ENCODE peak calls at places on chromosome 1, in nine cellular contexts. One of them, this sample, is unnamed.

GRCh38 chr1:20641986-20642385 is 8.7 kb downstream of the PINK1 start:
- DNase-seq in small intestine: no peak
- DNase-seq in activated CD4-positive, alpha-beta T cell treated with anti-CD3 and anti-CD28 coated beads for 24 hours: no peak
- DNase-seq in heart left ventricle: no peak
- DNase-seq in left colon: no peak
- DNase-seq in left lung: no peak
- DNase-seq in epithelial cell of esophagus: no peak
- DNase-seq in fibroblast of the conjunctiva: no peak
- DNase-seq in KBM-7: no peak
- DNase-seq in this sample: no peak

GRCh38 chr1:185155600-185156320 is 993 bp downstream of the TRMT1L start:
- DNase-seq in KBM-7: peak; percentile 60
- DNase-seq in fibroblast of the conjunctiva: peak; percentile 23
- DNase-seq in small intestine: peak; percentile 33
- DNase-seq in left lung: no peak
- DNase-seq in activated CD4-positive, alpha-beta T cell treated with anti-CD3 and anti-CD28 coated beads for 24 hours: no peak
- DNase-seq in heart left ventricle: no peak
- DNase-seq in left colon: no peak
- DNase-seq in epithelial cell of esophagus: peak; percentile 40
- DNase-seq in this sample: peak; percentile 10

GRCh38 chr1:210695041-210695440 is 366.3 kb downstream of the HHAT start:
- DNase-seq in KBM-7: no peak
- DNase-seq in epithelial cell of esophagus: no peak
- DNase-seq in heart left ventricle: no peak
- DNase-seq in small intestine: no peak
- DNase-seq in fibroblast of the conjunctiva: no peak
- DNase-seq in left lung: no peak
- DNase-seq in activated CD4-positive, alpha-beta T cell treated with anti-CD3 and anti-CD28 coated beads for 24 hours: no peak
- DNase-seq in left colon: no peak
- DNase-seq in this sample: no peak

GRCh38 chr1:26730695-26731094 is 34.9 kb downstream of the ARID1A start:
- DNase-seq in fibroblast of the conjunctiva: no peak
- DNase-seq in small intestine: no peak
- DNase-seq in left lung: no peak
- DNase-seq in heart left ventricle: no peak
- DNase-seq in KBM-7: no peak
- DNase-seq in left colon: no peak
- DNase-seq in activated CD4-positive, alpha-beta T cell treated with anti-CD3 and anti-CD28 coated beads for 24 hours: no peak
- DNase-seq in epithelial cell of esophagus: no peak
- DNase-seq in this sample: no peak

GRCh38 chr1:960371-961131 is at the start of gene KLHL17:
- DNase-seq in left colon: peak; percentile 69
- DNase-seq in KBM-7: peak; percentile 55
- DNase-seq in fibroblast of the conjunctiva: no peak
- DNase-seq in heart left ventricle: peak; percentile 86
- DNase-seq in activated CD4-positive, alpha-beta T cell treated with anti-CD3 and anti-CD28 coated beads for 24 hours: peak; percentile 79
- DNase-seq in left lung: peak; percentile 78
- DNase-seq in small intestine: peak; percentile 62
- DNase-seq in epithelial cell of esophagus: peak; percentile 80
- DNase-seq in this sample: peak; percentile 59

GRCh38 chr1:206125366-206125765 is 8.2 kb upstream of the AVPR1B start:
- DNase-seq in epithelial cell of esophagus: no peak
- DNase-seq in left lung: no peak
- DNase-seq in fibroblast of the conjunctiva: no peak
- DNase-seq in heart left ventricle: no peak
- DNase-seq in KBM-7: no peak
- DNase-seq in small intestine: no peak
- DNase-seq in activated CD4-positive, alpha-beta T cell treated with anti-CD3 and anti-CD28 coated beads for 24 hours: no peak
- DNase-seq in left colon: no peak
- DNase-seq in this sample: no peak

GRCh38 chr1:41364444-41365319 is 3.4 kb downstream of the FOXO6 start:
- DNase-seq in KBM-7: no peak
- DNase-seq in activated CD4-positive, alpha-beta T cell treated with anti-CD3 and anti-CD28 coated beads for 24 hours: no peak
- DNase-seq in heart left ventricle: peak; percentile 17
- DNase-seq in small intestine: no peak
- DNase-seq in epithelial cell of esophagus: no peak
- DNase-seq in left colon: no peak
- DNase-seq in left lung: no peak
- DNase-seq in fibroblast of the conjunctiva: no peak
- DNase-seq in this sample: no peak

GRCh38 chr1:195195423-195196057 is 1412.7 kb downstream of the KCNT2 start:
- DNase-seq in small intestine: peak; percentile 1
- DNase-seq in fibroblast of the conjunctiva: no peak
- DNase-seq in KBM-7: peak; percentile 24
- DNase-seq in heart left ventricle: no peak
- DNase-seq in activated CD4-positive, alpha-beta T cell treated with anti-CD3 and anti-CD28 coated beads for 24 hours: no peak
- DNase-seq in epithelial cell of esophagus: no peak
- DNase-seq in left colon: no peak
- DNase-seq in left lung: no peak
- DNase-seq in this sample: no peak

GRCh38 chr1:18950415-18951026 is 6.0 kb downstream of the IFFO2 start:
- DNase-seq in small intestine: no peak
- DNase-seq in epithelial cell of esophagus: no peak
- DNase-seq in KBM-7: no peak
- DNase-seq in left lung: peak; percentile 67
- DNase-seq in fibroblast of the conjunctiva: no peak
- DNase-seq in activated CD4-positive, alpha-beta T cell treated with anti-CD3 and anti-CD28 coated beads for 24 hours: no peak
- DNase-seq in heart left ventricle: peak; percentile 74
- DNase-seq in left colon: no peak
- DNase-seq in this sample: no peak

GRCh38 chr1:246865921-246866320 is 65.8 kb downstream of the AHCTF1 start:
- DNase-seq in left lung: no peak
- DNase-seq in heart left ventricle: no peak
- DNase-seq in left colon: no peak
- DNase-seq in KBM-7: no peak
- DNase-seq in fibroblast of the conjunctiva: no peak
- DNase-seq in activated CD4-positive, alpha-beta T cell treated with anti-CD3 and anti-CD28 coated beads for 24 hours: no peak
- DNase-seq in small intestine: no peak
- DNase-seq in epithelial cell of esophagus: no peak
- DNase-seq in this sample: no peak

This sample was measured in NCI-H524.